ENCODE peak calls at places on chromosomes 12 and 14, in seven cellular contexts. One of them, this sample, is unnamed.

GRCh38 chr14:28879571-28879970 is 113.0 kb downstream of the FOXG1 start:
- DNase-seq in H1: no peak
- DNase-seq in HCT116: no peak
- DNase-seq in SK-N-SH: no peak
- DNase-seq in K562: no peak
- DNase-seq in GM12878: no peak
- DNase-seq in HepG2: no peak
- DNase-seq in this sample: no peak

GRCh38 chr12:46377678-46378077 is 5.1 kb upstream of the SLC38A2 start:
- DNase-seq in H1: no peak
- DNase-seq in HCT116: no peak
- DNase-seq in SK-N-SH: no peak
- DNase-seq in K562: no peak
- DNase-seq in GM12878: no peak
- DNase-seq in HepG2: no peak
- DNase-seq in this sample: no peak

GRCh38 chr14:20429801-20430669 is 5.9 kb downstream of the KLHL33 start:
- DNase-seq in H1: no peak
- DNase-seq in HCT116: no peak
- DNase-seq in SK-N-SH: no peak
- DNase-seq in K562: peak; percentile 44
- DNase-seq in GM12878: no peak
- DNase-seq in HepG2: peak; percentile 30
- DNase-seq in this sample: no peak

GRCh38 chr12:127339065-127339464 is 927.9 kb upstream of the TMEM132C start:
- DNase-seq in H1: no peak
- DNase-seq in HCT116: no peak
- DNase-seq in SK-N-SH: no peak
- DNase-seq in K562: no peak
- DNase-seq in GM12878: no peak
- DNase-seq in HepG2: no peak
- DNase-seq in this sample: no peak

GRCh38 chr14:24458736-24459135 is 16.2 kb upstream of the SDR39U1 start:
- DNase-seq in H1: no peak
- DNase-seq in HCT116: no peak
- DNase-seq in SK-N-SH: no peak
- DNase-seq in K562: no peak
- DNase-seq in GM12878: no peak
- DNase-seq in HepG2: no peak
- DNase-seq in this sample: no peak

GRCh38 chr14:106343636-106344035 is 817.3 kb downstream of the TMEM121 start:
- DNase-seq in H1: no peak
- DNase-seq in HCT116: no peak
- DNase-seq in SK-N-SH: no peak
- DNase-seq in K562: no peak
- DNase-seq in GM12878: no peak
- DNase-seq in HepG2: no peak
- DNase-seq in this sample: no peak

GRCh38 chr12:99658950-99659349 is 11.4 kb downstream of the GARIN6 start:
- DNase-seq in H1: no peak
- DNase-seq in HCT116: peak; percentile 4
- DNase-seq in SK-N-SH: no peak
- DNase-seq in K562: no peak
- DNase-seq in GM12878: no peak
- DNase-seq in HepG2: no peak
- DNase-seq in this sample: no peak

GRCh38 chr14:77039285-77040058 is 11.0 kb upstream of the IRF2BPL start:
- DNase-seq in H1: no peak
- DNase-seq in HCT116: no peak
- DNase-seq in SK-N-SH: no peak
- DNase-seq in K562: no peak
- DNase-seq in GM12878: no peak
- DNase-seq in HepG2: no peak
- DNase-seq in this sample: no peak

GRCh38 chr14:53458368-53458814 is 305.3 kb upstream of the DDHD1 start:
- DNase-seq in H1: no peak
- DNase-seq in HCT116: peak; percentile 87
- DNase-seq in SK-N-SH: no peak
- DNase-seq in K562: no peak
- DNase-seq in GM12878: no peak
- DNase-seq in HepG2: peak; percentile 96
- DNase-seq in this sample: no peak

GRCh38 chr12:20508362-20508761 is 140.0 kb downstream of the PDE3A start:
- DNase-seq in H1: no peak
- DNase-seq in HCT116: no peak
- DNase-seq in SK-N-SH: no peak
- DNase-seq in K562: no peak
- DNase-seq in GM12878: no peak
- DNase-seq in HepG2: no peak
- DNase-seq in this sample: no peak

GRCh38 chr12:70052476-70052875 is 190.8 kb upstream of the CNOT2 start:
- DNase-seq in H1: no peak
- DNase-seq in HCT116: no peak
- DNase-seq in SK-N-SH: no peak
- DNase-seq in K562: no peak
- DNase-seq in GM12878: no peak
- DNase-seq in HepG2: no peak
- DNase-seq in this sample: no peak

GRCh38 chr12:60174476-60174875 is 578.6 kb downstream of the SLC16A7 start:
- DNase-seq in H1: no peak
- DNase-seq in HCT116: no peak
- DNase-seq in SK-N-SH: no peak
- DNase-seq in K562: no peak
- DNase-seq in GM12878: no peak
- DNase-seq in HepG2: no peak
- DNase-seq in this sample: no peak

GRCh38 chr12:52686756-52687487 is 6.7 kb upstream of the KRT1 start:
- DNase-seq in H1: no peak
- DNase-seq in HCT116: no peak
- DNase-seq in SK-N-SH: no peak
- DNase-seq in K562: no peak
- DNase-seq in GM12878: no peak
- DNase-seq in HepG2: no peak
- DNase-seq in this sample: no peak

GRCh38 chr12:65867428-65867827 is 43.1 kb downstream of the HMGA2 start:
- DNase-seq in H1: no peak
- DNase-seq in HCT116: no peak
- DNase-seq in SK-N-SH: no peak
- DNase-seq in K562: no peak
- DNase-seq in GM12878: no peak
- DNase-seq in HepG2: no peak
- DNase-seq in this sample: no peak

GRCh38 chr12:8642775-8643174 is 19.9 kb downstream of the MFAP5 start:
- DNase-seq in H1: no peak
- DNase-seq in HCT116: no peak
- DNase-seq in SK-N-SH: no peak
- DNase-seq in K562: no peak
- DNase-seq in GM12878: no peak
- DNase-seq in HepG2: no peak
- DNase-seq in this sample: no peak

GRCh38 chr14:26531894-26532293 is 65.9 kb downstream of the NOVA1 start:
- DNase-seq in H1: no peak
- DNase-seq in HCT116: no peak
- DNase-seq in SK-N-SH: no peak
- DNase-seq in K562: no peak
- DNase-seq in GM12878: no peak
- DNase-seq in HepG2: peak; percentile 13
- DNase-seq in this sample: no peak

GRCh38 chr12:67957383-67957782 is 31.9 kb upstream of the IFNG-AS1 start:
- DNase-seq in H1: no peak
- DNase-seq in HCT116: no peak
- DNase-seq in SK-N-SH: no peak
- DNase-seq in K562: no peak
- DNase-seq in GM12878: no peak
- DNase-seq in HepG2: no peak
- DNase-seq in this sample: no peak

GRCh38 chr12:59403259-59403932 is 192.4 kb upstream of the SLC16A7 start:
- DNase-seq in H1: no peak
- DNase-seq in HCT116: peak; percentile 55
- DNase-seq in SK-N-SH: peak; percentile 7
- DNase-seq in K562: peak; percentile 5
- DNase-seq in GM12878: no peak
- DNase-seq in HepG2: peak; percentile 44
- DNase-seq in this sample: peak; percentile 25

GRCh38 chr12:55972045-55972843 is 1.6 kb upstream of the RAB5B start:
- DNase-seq in H1: no peak
- DNase-seq in HCT116: no peak
- DNase-seq in SK-N-SH: no peak
- DNase-seq in K562: peak; percentile 41
- DNase-seq in GM12878: no peak
- DNase-seq in HepG2: peak; percentile 60
- DNase-seq in this sample: no peak

GRCh38 chr12:98341021-98341420 is 174.4 kb upstream of the TMPO start:
- DNase-seq in H1: no peak
- DNase-seq in HCT116: no peak
- DNase-seq in SK-N-SH: no peak
- DNase-seq in K562: no peak
- DNase-seq in GM12878: no peak
- DNase-seq in HepG2: no peak
- DNase-seq in this sample: no peak

GRCh38 chr12:81644503-81644902 is 114.6 kb downstream of the PPFIA2 start:
- DNase-seq in H1: no peak
- DNase-seq in HCT116: peak; percentile 33
- DNase-seq in SK-N-SH: peak; percentile 49
- DNase-seq in K562: no peak
- DNase-seq in GM12878: no peak
- DNase-seq in HepG2: peak; percentile 38
- DNase-seq in this sample: peak; percentile 70

GRCh38 chr12:16610743-16611142 is 4.8 kb upstream of the LMO3 start:
- DNase-seq in H1: no peak
- DNase-seq in HCT116: no peak
- DNase-seq in SK-N-SH: no peak
- DNase-seq in K562: no peak
- DNase-seq in GM12878: no peak
- DNase-seq in HepG2: no peak
- DNase-seq in this sample: no peak
- TF ChIP-seq JUND in H1: no peak
- TF ChIP-seq JUND in HCT116: no peak
- TF ChIP-seq JUND in SK-N-SH: no peak
- TF ChIP-seq JUND in K562: no peak
- TF ChIP-seq JUND in GM12878: no peak
- TF ChIP-seq JUND in HepG2: no peak
- TF ChIP-seq JUND in this sample: no peak

GRCh38 chr12:132110677-132111076 is 33.4 kb downstream of the DDX51 start:
- DNase-seq in H1: no peak
- DNase-seq in HCT116: no peak
- DNase-seq in SK-N-SH: no peak
- DNase-seq in K562: no peak
- DNase-seq in GM12878: no peak
- DNase-seq in HepG2: no peak
- DNase-seq in this sample: no peak

GRCh38 chr12:132114667-132115066 is 29.5 kb downstream of the DDX51 start:
- DNase-seq in H1: no peak
- DNase-seq in HCT116: no peak
- DNase-seq in SK-N-SH: no peak
- DNase-seq in K562: no peak
- DNase-seq in GM12878: no peak
- DNase-seq in HepG2: no peak
- DNase-seq in this sample: no peak

GRCh38 chr12:132108211-132108832 is 35.8 kb downstream of the DDX51 start:
- DNase-seq in H1: no peak
- DNase-seq in HCT116: no peak
- DNase-seq in SK-N-SH: no peak
- DNase-seq in K562: no peak
- DNase-seq in GM12878: no peak
- DNase-seq in HepG2: no peak
- DNase-seq in this sample: no peak

GRCh38 chr12:132109741-132110140 is 34.4 kb downstream of the DDX51 start:
- DNase-seq in H1: no peak
- DNase-seq in HCT116: no peak
- DNase-seq in SK-N-SH: no peak
- DNase-seq in K562: no peak
- DNase-seq in GM12878: no peak
- DNase-seq in HepG2: no peak
- DNase-seq in this sample: no peak

GRCh38 chr12:132111641-132112304 is 32.3 kb downstream of the DDX51 start:
- DNase-seq in H1: no peak
- DNase-seq in HCT116: no peak
- DNase-seq in SK-N-SH: no peak
- DNase-seq in K562: no peak
- DNase-seq in GM12878: no peak
- DNase-seq in HepG2: no peak
- DNase-seq in this sample: no peak
- TF ChIP-seq JUND in H1: no peak
- TF ChIP-seq JUND in HCT116: no peak
- TF ChIP-seq JUND in SK-N-SH: no peak
- TF ChIP-seq JUND in K562: no peak
- TF ChIP-seq JUND in GM12878: no peak
- TF ChIP-seq JUND in HepG2: no peak
- TF ChIP-seq JUND in this sample: no peak

DNA sequence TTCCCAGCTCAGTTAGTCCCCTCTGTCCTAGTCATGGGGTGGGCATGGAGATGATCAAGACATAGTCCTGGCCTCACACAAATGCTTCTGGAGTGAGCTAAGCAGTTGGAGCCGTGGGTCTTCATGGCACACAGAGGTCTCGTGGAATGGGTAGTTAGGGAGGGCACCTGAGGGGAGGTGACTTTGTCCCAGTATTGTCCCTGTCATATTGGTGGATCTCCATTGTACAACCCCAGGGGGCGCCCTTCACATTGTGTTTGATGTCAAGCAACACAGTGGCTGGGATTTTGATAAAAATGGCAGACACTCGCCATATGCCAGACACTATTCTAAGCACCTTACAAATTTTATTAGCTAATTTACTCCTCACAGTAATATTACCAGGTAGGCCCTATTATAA is 175.4 kb upstream of the LHX5 start:
- DNase-seq in H1: no peak
- DNase-seq in HCT116: peak; percentile 8
- DNase-seq in SK-N-SH: peak; percentile 49
- DNase-seq in K562: no peak
- DNase-seq in GM12878: no peak
- DNase-seq in HepG2: peak; percentile 13
- DNase-seq in this sample: no peak
- TF ChIP-seq JUND in H1: no peak
- TF ChIP-seq JUND in HCT116: no peak
- TF ChIP-seq JUND in SK-N-SH: no peak
- TF ChIP-seq JUND in K562: no peak
- TF ChIP-seq JUND in GM12878: no peak
- TF ChIP-seq JUND in HepG2: no peak
- TF ChIP-seq JUND in this sample: no peak

GRCh38 chr12:109962388-109962787 is 33.8 kb downstream of the GIT2 start:
- DNase-seq in H1: no peak
- DNase-seq in HCT116: no peak
- DNase-seq in SK-N-SH: no peak
- DNase-seq in K562: no peak
- DNase-seq in GM12878: no peak
- DNase-seq in HepG2: no peak
- DNase-seq in this sample: no peak

GRCh38 chr12:109963330-109963729 is 32.8 kb downstream of the GIT2 start:
- DNase-seq in H1: no peak
- DNase-seq in HCT116: no peak
- DNase-seq in SK-N-SH: no peak
- DNase-seq in K562: no peak
- DNase-seq in GM12878: no peak
- DNase-seq in HepG2: no peak
- DNase-seq in this sample: no peak

GRCh38 chr12:109961201-109961600 is 35.0 kb downstream of the GIT2 start:
- DNase-seq in H1: no peak
- DNase-seq in HCT116: no peak
- DNase-seq in SK-N-SH: no peak
- DNase-seq in K562: no peak
- DNase-seq in GM12878: no peak
- DNase-seq in HepG2: no peak
- DNase-seq in this sample: no peak

GRCh38 chr12:109959411-109960093 is 36.6 kb downstream of the GIT2 start:
- DNase-seq in H1: no peak
- DNase-seq in HCT116: no peak
- DNase-seq in SK-N-SH: no peak
- DNase-seq in K562: no peak
- DNase-seq in GM12878: no peak
- DNase-seq in HepG2: no peak
- DNase-seq in this sample: no peak

GRCh38 chr12:109961612-109962011 is 34.6 kb downstream of the GIT2 start:
- DNase-seq in H1: no peak
- DNase-seq in HCT116: no peak
- DNase-seq in SK-N-SH: no peak
- DNase-seq in K562: no peak
- DNase-seq in GM12878: no peak
- DNase-seq in HepG2: no peak
- DNase-seq in this sample: no peak
- TF ChIP-seq JUND in H1: no peak
- TF ChIP-seq JUND in HCT116: no peak
- TF ChIP-seq JUND in SK-N-SH: no peak
- TF ChIP-seq JUND in K562: no peak
- TF ChIP-seq JUND in GM12878: no peak
- TF ChIP-seq JUND in HepG2: no peak
- TF ChIP-seq JUND in this sample: no peak